ENCODE peak calls at places on chromosomes 3 and 15, in seven cellular contexts. One of them, this sample, is unnamed.
A peak's percentile ranks its signal among the peaks of the same experiment; 100 is the strongest.

GRCh38 chr15:98282656-98283332 is 322.3 kb downstream of the ARRDC4 start:
- DNase-seq in HFF-Myc: no peak
- DNase-seq in upper lobe of right lung: no peak
- DNase-seq in choroid plexus epithelial cell: no peak
- DNase-seq in OCI-LY7: no peak
- DNase-seq in right lobe of liver: no peak
- DNase-seq in hepatocyte: no peak
- DNase-seq in this sample: no peak

GRCh38 chr3:133757701-133758319 is 11.6 kb downstream of the TF start:
- DNase-seq in OCI-LY7: no peak
- DNase-seq in choroid plexus epithelial cell: no peak
- DNase-seq in HFF-Myc: no peak
- DNase-seq in right lobe of liver: no peak
- DNase-seq in hepatocyte: no peak
- DNase-seq in upper lobe of right lung: no peak
- DNase-seq in this sample: no peak

GRCh38 chr3:103195201-103195600 is 760.4 kb downstream of the ZPLD1 start:
- DNase-seq in right lobe of liver: no peak
- DNase-seq in choroid plexus epithelial cell: peak; percentile 12
- DNase-seq in upper lobe of right lung: no peak
- DNase-seq in HFF-Myc: no peak
- DNase-seq in OCI-LY7: no peak
- DNase-seq in hepatocyte: peak; percentile 18
- DNase-seq in this sample: no peak

GRCh38 chr15:68595761-68596160 is 17.0 kb downstream of the CORO2B start:
- DNase-seq in HFF-Myc: no peak
- DNase-seq in hepatocyte: no peak
- DNase-seq in choroid plexus epithelial cell: no peak
- DNase-seq in right lobe of liver: no peak
- DNase-seq in OCI-LY7: no peak
- DNase-seq in upper lobe of right lung: no peak
- DNase-seq in this sample: no peak

GRCh38 chr3:78517932-78518331 is 1249.9 kb downstream of the ROBO1 start:
- DNase-seq in right lobe of liver: no peak
- DNase-seq in HFF-Myc: no peak
- DNase-seq in choroid plexus epithelial cell: no peak
- DNase-seq in upper lobe of right lung: no peak
- DNase-seq in hepatocyte: no peak
- DNase-seq in OCI-LY7: no peak
- DNase-seq in this sample: no peak

GRCh38 chr3:193640728-193641127 is 47.7 kb downstream of the OPA1 start:
- DNase-seq in OCI-LY7: no peak
- DNase-seq in HFF-Myc: no peak
- DNase-seq in hepatocyte: no peak
- DNase-seq in choroid plexus epithelial cell: peak; percentile 47
- DNase-seq in upper lobe of right lung: no peak
- DNase-seq in right lobe of liver: no peak
- DNase-seq in this sample: no peak

GRCh38 chr3:156997351-156997750 is 162.6 kb downstream of the CCNL1 start:
- DNase-seq in HFF-Myc: peak; percentile 68
- DNase-seq in hepatocyte: no peak
- DNase-seq in OCI-LY7: no peak
- DNase-seq in upper lobe of right lung: no peak
- DNase-seq in right lobe of liver: no peak
- DNase-seq in choroid plexus epithelial cell: peak; percentile 39
- DNase-seq in this sample: peak; percentile 37

GRCh38 chr3:86895202-86895601 is 95.7 kb downstream of the VGLL3 start:
- DNase-seq in hepatocyte: no peak
- DNase-seq in OCI-LY7: no peak
- DNase-seq in right lobe of liver: no peak
- DNase-seq in upper lobe of right lung: no peak
- DNase-seq in choroid plexus epithelial cell: peak; percentile 13
- DNase-seq in HFF-Myc: no peak
- DNase-seq in this sample: no peak

GRCh38 chr3:146277953-146278631 is 27.2 kb upstream of the PLSCR4 start:
- DNase-seq in choroid plexus epithelial cell: peak; percentile 95
- DNase-seq in hepatocyte: no peak
- DNase-seq in right lobe of liver: no peak
- DNase-seq in upper lobe of right lung: no peak
- DNase-seq in HFF-Myc: peak; percentile 56
- DNase-seq in OCI-LY7: no peak
- DNase-seq in this sample: peak; percentile 99

GRCh38 chr3:102474207-102474606 is 39.4 kb downstream of the ZPLD1 start:
- DNase-seq in hepatocyte: no peak
- DNase-seq in right lobe of liver: no peak
- DNase-seq in HFF-Myc: no peak
- DNase-seq in OCI-LY7: no peak
- DNase-seq in choroid plexus epithelial cell: no peak
- DNase-seq in upper lobe of right lung: no peak
- DNase-seq in this sample: no peak

GRCh38 chr15:71082803-71083202 is 32.5 kb upstream of the THSD4 start:
- DNase-seq in OCI-LY7: no peak
- DNase-seq in right lobe of liver: no peak
- DNase-seq in HFF-Myc: no peak
- DNase-seq in upper lobe of right lung: no peak
- DNase-seq in choroid plexus epithelial cell: no peak
- DNase-seq in hepatocyte: no peak
- DNase-seq in this sample: no peak

GRCh38 chr3:52817221-52817620 is 13.3 kb downstream of the ITIH4 start:
- DNase-seq in hepatocyte: no peak
- DNase-seq in upper lobe of right lung: no peak
- DNase-seq in OCI-LY7: no peak
- DNase-seq in choroid plexus epithelial cell: no peak
- DNase-seq in right lobe of liver: no peak
- DNase-seq in HFF-Myc: no peak
- DNase-seq in this sample: no peak

GRCh38 chr15:83512459-83512858 is 65.3 kb downstream of the SH3GL3 start:
- DNase-seq in choroid plexus epithelial cell: no peak
- DNase-seq in HFF-Myc: no peak
- DNase-seq in hepatocyte: no peak
- DNase-seq in right lobe of liver: no peak
- DNase-seq in upper lobe of right lung: no peak
- DNase-seq in OCI-LY7: no peak
- DNase-seq in this sample: no peak

GRCh38 chr15:60583946-60584345 is 105.0 kb upstream of the ICE2 start:
- DNase-seq in right lobe of liver: no peak
- DNase-seq in choroid plexus epithelial cell: no peak
- DNase-seq in OCI-LY7: no peak
- DNase-seq in HFF-Myc: no peak
- DNase-seq in upper lobe of right lung: no peak
- DNase-seq in hepatocyte: no peak
- DNase-seq in this sample: no peak

GRCh38 chr3:135125171-135125801 is 330.2 kb downstream of the EPHB1 start:
- DNase-seq in choroid plexus epithelial cell: peak; percentile 24
- DNase-seq in right lobe of liver: no peak
- DNase-seq in upper lobe of right lung: no peak
- DNase-seq in HFF-Myc: peak; percentile 6
- DNase-seq in OCI-LY7: peak; percentile 3
- DNase-seq in hepatocyte: peak; percentile 75
- DNase-seq in this sample: peak; percentile 49

GRCh38 chr3:151770941-151771340 is 37.2 kb downstream of the AADACL2 start:
- DNase-seq in choroid plexus epithelial cell: peak; percentile 72
- DNase-seq in hepatocyte: peak; percentile 41
- DNase-seq in HFF-Myc: no peak
- DNase-seq in OCI-LY7: no peak
- DNase-seq in right lobe of liver: peak; percentile 71
- DNase-seq in upper lobe of right lung: peak; percentile 78
- DNase-seq in this sample: peak; percentile 67

GRCh38 chr3:12679468-12679867 is 15.6 kb upstream of the RAF1 start:
- DNase-seq in right lobe of liver: no peak
- DNase-seq in OCI-LY7: no peak
- DNase-seq in hepatocyte: peak; percentile 58
- DNase-seq in HFF-Myc: no peak
- DNase-seq in upper lobe of right lung: no peak
- DNase-seq in choroid plexus epithelial cell: peak; percentile 89
- DNase-seq in this sample: no peak

GRCh38 chr3:102162251-102162650 is 272.6 kb upstream of the ZPLD1 start:
- DNase-seq in choroid plexus epithelial cell: no peak
- DNase-seq in right lobe of liver: no peak
- DNase-seq in OCI-LY7: no peak
- DNase-seq in HFF-Myc: no peak
- DNase-seq in hepatocyte: no peak
- DNase-seq in upper lobe of right lung: no peak
- DNase-seq in this sample: no peak

GRCh38 chr3:186411994-186412393 is 50.0 kb upstream of the DGKG start:
- DNase-seq in HFF-Myc: no peak
- DNase-seq in upper lobe of right lung: no peak
- DNase-seq in choroid plexus epithelial cell: no peak
- DNase-seq in OCI-LY7: no peak
- DNase-seq in right lobe of liver: no peak
- DNase-seq in hepatocyte: no peak
- DNase-seq in this sample: no peak

GRCh38 chr3:27449530-27450150 is 34.5 kb downstream of the SLC4A7 start:
- DNase-seq in OCI-LY7: no peak
- DNase-seq in upper lobe of right lung: no peak
- DNase-seq in hepatocyte: no peak
- DNase-seq in choroid plexus epithelial cell: no peak
- DNase-seq in right lobe of liver: no peak
- DNase-seq in HFF-Myc: no peak
- DNase-seq in this sample: no peak

GRCh38 chr3:15903164-15903563 is 105.4 kb upstream of the ANKRD28 start:
- DNase-seq in HFF-Myc: peak; percentile 25
- DNase-seq in hepatocyte: no peak
- DNase-seq in choroid plexus epithelial cell: peak; percentile 53
- DNase-seq in upper lobe of right lung: no peak
- DNase-seq in OCI-LY7: no peak
- DNase-seq in right lobe of liver: peak; percentile 38
- DNase-seq in this sample: peak; percentile 56

GRCh38 chr3:43343185-43343584 is 56.8 kb downstream of the SNRK start:
- DNase-seq in HFF-Myc: no peak
- DNase-seq in OCI-LY7: no peak
- DNase-seq in upper lobe of right lung: no peak
- DNase-seq in hepatocyte: no peak
- DNase-seq in choroid plexus epithelial cell: no peak
- DNase-seq in right lobe of liver: no peak
- DNase-seq in this sample: no peak
- H3K4me3 ChIP-seq in HFF-Myc: no peak overlapping the region
- H3K4me3 ChIP-seq in OCI-LY7: no peak overlapping the region
- H3K4me3 ChIP-seq in upper lobe of right lung: no peak overlapping the region
- H3K4me3 ChIP-seq in hepatocyte: no peak overlapping the region
- H3K4me3 ChIP-seq in choroid plexus epithelial cell: no peak overlapping the region
- H3K4me3 ChIP-seq in right lobe of liver: no peak overlapping the region
- H3K4me3 ChIP-seq in this sample: no peak overlapping the region

GRCh38 chr15:39205506-39206371 is 375.1 kb upstream of the THBS1 start:
- DNase-seq in OCI-LY7: no peak
- DNase-seq in HFF-Myc: no peak
- DNase-seq in right lobe of liver: no peak
- DNase-seq in upper lobe of right lung: no peak
- DNase-seq in choroid plexus epithelial cell: peak; percentile 20
- DNase-seq in hepatocyte: no peak
- DNase-seq in this sample: no peak
- TF ChIP-seq CTCF in OCI-LY7: no peak
- TF ChIP-seq CTCF in HFF-Myc: no peak
- TF ChIP-seq CTCF in right lobe of liver: no peak
- TF ChIP-seq CTCF in upper lobe of right lung: no peak
- TF ChIP-seq CTCF in choroid plexus epithelial cell: no peak
- TF ChIP-seq CTCF in hepatocyte: no peak
- TF ChIP-seq CTCF in this sample: no peak

DNA sequence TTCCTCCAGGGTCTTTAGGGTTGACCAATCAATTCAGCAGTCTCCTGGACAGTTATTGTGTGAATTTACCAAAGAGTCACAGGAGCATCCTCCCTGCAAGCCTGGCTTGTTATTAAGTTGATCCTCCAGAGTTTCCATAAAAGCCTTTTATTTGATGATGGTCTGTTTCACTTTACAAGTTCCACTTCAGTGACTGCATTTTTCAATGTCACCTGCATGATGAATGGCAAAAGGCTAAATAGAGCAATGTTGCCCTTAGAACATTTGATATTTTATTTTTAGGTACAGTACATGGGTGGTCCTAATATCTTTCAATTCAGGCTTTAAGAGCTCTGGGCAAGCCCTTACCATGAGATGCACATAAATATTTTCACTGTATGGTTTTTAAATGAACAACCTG is 22.7 kb downstream of the GUCA1C start:
- DNase-seq in upper lobe of right lung: no peak
- DNase-seq in right lobe of liver: no peak
- DNase-seq in hepatocyte: no peak
- DNase-seq in choroid plexus epithelial cell: no peak
- DNase-seq in OCI-LY7: no peak
- DNase-seq in HFF-Myc: no peak
- DNase-seq in this sample: no peak
- H3K4me3 ChIP-seq in upper lobe of right lung: no peak overlapping the region
- H3K4me3 ChIP-seq in right lobe of liver: no peak overlapping the region
- H3K4me3 ChIP-seq in hepatocyte: no peak overlapping the region
- H3K4me3 ChIP-seq in choroid plexus epithelial cell: no peak overlapping the region
- H3K4me3 ChIP-seq in OCI-LY7: no peak overlapping the region
- H3K4me3 ChIP-seq in HFF-Myc: no peak overlapping the region
- H3K4me3 ChIP-seq in this sample: no peak overlapping the region

DNA sequence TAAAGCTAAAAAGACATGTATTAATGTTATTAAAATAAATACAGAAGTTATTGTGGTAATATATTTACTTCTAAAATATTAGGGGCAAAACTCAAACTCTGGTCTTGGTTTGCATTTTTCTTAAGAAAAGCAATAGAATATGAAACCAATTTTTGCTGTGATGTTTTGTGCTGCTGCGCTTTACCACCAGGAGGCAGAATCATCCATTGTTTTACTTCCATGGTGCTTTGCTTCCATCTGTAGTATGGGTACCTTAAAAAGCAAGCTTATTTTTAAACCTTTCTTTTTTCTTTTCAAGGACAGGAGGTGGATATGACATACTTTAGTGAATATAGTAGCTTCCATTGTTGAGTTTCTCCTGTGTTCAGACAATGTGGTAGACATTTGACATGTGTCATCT is 46.6 kb upstream of the MRPL3 start:
- DNase-seq in hepatocyte: no peak
- DNase-seq in upper lobe of right lung: no peak
- DNase-seq in choroid plexus epithelial cell: peak; percentile 13
- DNase-seq in HFF-Myc: no peak
- DNase-seq in OCI-LY7: no peak
- DNase-seq in right lobe of liver: no peak
- DNase-seq in this sample: no peak
- TF ChIP-seq CTCF in hepatocyte: peak; percentile 29
- TF ChIP-seq CTCF in upper lobe of right lung: peak; percentile 16
- TF ChIP-seq CTCF in choroid plexus epithelial cell: peak; percentile 51
- TF ChIP-seq CTCF in HFF-Myc: peak; percentile 50
- TF ChIP-seq CTCF in OCI-LY7: peak; percentile 71
- TF ChIP-seq CTCF in right lobe of liver: no peak
- TF ChIP-seq CTCF in this sample: peak; percentile 37

This sample was measured in fibroblast of the aortic adventitia.